ENCODE peak calls at places on chromosomes 5 and 9, in five cellular contexts. S is H9, W is MM.1S, T is IMR-90, Y is colonic mucosa. X is an unnamed sample.

GRCh38 chr9:97372580-97372979 is 39.3 kb upstream of the TDRD7 start:
- DNase-seq in W (no peak), T (no peak), S (no peak), Y (no peak), X (no peak)

GRCh38 chr9:113715086-113715485 is 161.0 kb upstream of the ZNF618 start:
- DNase-seq in Y (peak; percentile 10), W (no peak), S (peak; percentile 4), T (peak; percentile 73), X (peak; percentile 32)

GRCh38 chr9:101569736-101570501 is 24.9 kb downstream of the PPP3R2 start:
- DNase-seq in S (no peak), T (no peak), Y (no peak), W (no peak), X (no peak)

GRCh38 chr9:37197158-37198033 is 77.0 kb downstream of the ZCCHC7 start:
- DNase-seq in Y (no peak), S (no peak), T (peak; percentile 77), W (peak; percentile 71), X (no peak)

GRCh38 chr9:113695901-113696300 is 180.2 kb upstream of the ZNF618 start:
- DNase-seq in W (no peak), Y (no peak), S (no peak), T (no peak), X (no peak)

GRCh38 chr9:122789256-122790046 is 718 bp downstream of the OR5C1 start:
- DNase-seq in S (no peak), W (no peak), T (no peak), Y (no peak), X (no peak)

GRCh38 chr9:16321461-16322119 is 548.9 kb downstream of the BNC2 start:
- DNase-seq in Y (no peak), W (no peak), S (peak; percentile 17), T (peak; percentile 61), X (no peak)

GRCh38 chr5:140267559-140268018 is 35.3 kb downstream of the PFDN1 start:
- DNase-seq in Y (no peak), W (peak; percentile 66), S (no peak), T (no peak), X (no peak)

GRCh38 chr9:135959814-135960213 is 1.4 kb downstream of the UBAC1 start:
- DNase-seq in Y (no peak), W (no peak), S (no peak), T (no peak), X (no peak)

GRCh38 chr5:39606592-39606990 is 181.8 kb upstream of the DAB2 start:
- DNase-seq in Y (no peak), T (no peak), S (no peak), W (no peak), X (no peak)

GRCh38 chr5:179008667-179009066 is 13.5 kb upstream of the GRM6 start:
- DNase-seq in Y (no peak), T (no peak), S (no peak), W (no peak), X (no peak)

GRCh38 chr9:104993291-104993963 is 65.5 kb upstream of the ABCA1 start:
- DNase-seq in S (peak; percentile 93), T (peak; percentile 86), Y (peak; percentile 46), W (no peak), X (peak; percentile 91)

GRCh38 chr9:131732061-131732526 is 7.8 kb downstream of the RAPGEF1 start:
- DNase-seq in S (no peak), T (peak; percentile 78), W (no peak), Y (no peak), X (no peak)

GRCh38 chr9:35374436-35374835 is 115.5 kb upstream of the RUSC2 start:
- DNase-seq in W (no peak), Y (no peak), S (no peak), T (no peak), X (no peak)

GRCh38 chr5:111963555-111963954 is 206.6 kb upstream of the NREP start:
- DNase-seq in T (no peak), W (no peak), S (no peak), Y (no peak), X (no peak)

GRCh38 chr5:2462026-2462691 is 289.3 kb downstream of the IRX2 start:
- DNase-seq in S (no peak), Y (no peak), T (no peak), W (no peak), X (no peak)
- H3K9me3 ChIP-seq in S (no peaks in the 10 kb centered on the region), Y (no peaks in the 10 kb centered on the region), T (peaks cover 34% of the 10 kb centered on the region), W (no peaks in the 10 kb centered on the region), X (no peaks in the 10 kb centered on the region)

GRCh38 chr5:102823441-102823874 is 68.4 kb downstream of the PAM start:
- DNase-seq in S (no peak), T (peak; percentile 62), W (no peak), Y (no peak), X (no peak)
- H3K9ac ChIP-seq in S (no peak overlapping the region), T (no peak overlapping the region), W (no peak overlapping the region), Y (no peak overlapping the region), X (no peak overlapping the region)

GRCh38 chr5:176533390-176533789 is 3.8 kb downstream of the RNF44 start:
- DNase-seq in S (no peak), W (no peak), Y (no peak), T (no peak), X (no peak)

GRCh38 chr5:176533894-176534611 is 3.1 kb downstream of the RNF44 start:
- DNase-seq in Y (peak; percentile 69), S (no peak), W (no peak), T (peak; percentile 36), X (peak; percentile 57)

GRCh38 chr5:176531902-176532493 is 5.2 kb downstream of the RNF44 start:
- DNase-seq in S (no peak), T (no peak), W (no peak), Y (no peak), X (peak; percentile 40)

GRCh38 chr5:176530983-176531901 is 6.0 kb downstream of the RNF44 start:
- DNase-seq in Y (no peak), W (no peak), S (no peak), T (peak; percentile 74), X (peak; percentile 45)

DNA sequence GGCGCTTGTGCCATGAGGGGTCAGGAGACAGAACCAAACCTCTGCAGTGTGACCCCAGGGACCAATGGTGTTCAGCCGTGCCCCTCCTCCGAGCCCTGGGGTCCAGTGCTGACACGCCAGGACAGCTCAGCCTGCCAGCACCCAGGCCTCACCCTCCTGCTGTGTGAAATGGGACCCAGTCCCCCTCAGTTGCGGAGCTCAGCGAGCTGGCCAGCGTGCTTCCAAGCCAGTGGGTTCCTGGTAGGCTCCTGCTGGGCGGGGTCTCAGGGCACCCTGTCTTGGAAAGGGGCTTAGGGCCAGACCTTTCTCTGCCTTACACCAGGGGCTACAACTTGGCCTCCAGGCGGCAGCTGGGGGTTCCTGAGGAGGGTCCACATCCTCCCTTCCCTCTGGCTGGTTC is 4.4 kb downstream of the RNF44 start:
- DNase-seq in W (no peak), Y (no peak), S (no peak), T (no peak), X (peak; percentile 49)
- H3K27ac ChIP-seq in W (no peak overlapping the region), Y (peak overlapping the region; percentile 97), S (no peak overlapping the region), T (no peak overlapping the region), X (no peak overlapping the region)

GRCh38 chr9:109813310-109813709 is 33.3 kb downstream of the PALM2AKAP2 start:
- DNase-seq in S (no peak), W (no peak), Y (no peak), T (no peak), X (no peak)

GRCh38 chr9:109815366-109815947 is 35.5 kb downstream of the PALM2AKAP2 start:
- DNase-seq in Y (no peak), S (no peak), W (no peak), T (peak; percentile 67), X (no peak)

GRCh38 chr9:109813829-109814228 is 33.8 kb downstream of the PALM2AKAP2 start:
- DNase-seq in T (no peak), S (no peak), Y (no peak), W (no peak), X (no peak)

GRCh38 chr9:109811876-109812275 is 31.9 kb downstream of the PALM2AKAP2 start:
- DNase-seq in Y (no peak), T (no peak), S (no peak), W (no peak), X (no peak)

GRCh38 chr9:109812818-109813281 is 32.9 kb downstream of the PALM2AKAP2 start:
- DNase-seq in Y (no peak), T (no peak), S (no peak), W (no peak), X (no peak)
- H3K9me3 ChIP-seq in Y (no peaks in the 10 kb centered on the region), T (no peaks in the 10 kb centered on the region), S (no peaks in the 10 kb centered on the region), W (no peaks in the 10 kb centered on the region), X (no peaks in the 10 kb centered on the region)

X was measured in endodermal cell.